ENCODE peak calls at places on chromosome 1, in seven cellular contexts. Y is GM12891, U is H1, X is K562, P is HepG2, Z is GM12878, V is SK-N-SH. D is an unnamed sample.

GRCh38 chr1:44881011-44881632 is 38.1 kb upstream of the PTCH2 start:
- DNase-seq in U (no peak), Z (no peak), P (no peak), Y (no peak), V (peak), X (no peak), D (no peak)

GRCh38 chr1:9121891-9122409 is 7.0 kb downstream of the GPR157 start:
- DNase-seq in X (no peak), V (no peak), P (no peak), Z (peak), U (no peak), Y (no peak), D (no peak)

GRCh38 chr1:8660455-8660854 is 157.0 kb downstream of the RERE start:
- DNase-seq in V (peak), P (no peak), Y (no peak), X (peak), U (no peak), Z (no peak), D (no peak)

GRCh38 chr1:54297596-54298283 is 97.8 kb downstream of the MRPL37 start:
- DNase-seq in U (no peak), X (no peak), V (peak), P (no peak), Z (no peak), Y (no peak), D (no peak)

GRCh38 chr1:37318490-37318889 is 155.9 kb upstream of the ZC3H12A start:
- DNase-seq in X (no peak), U (no peak), V (no peak), P (no peak), Z (no peak), Y (no peak), D (no peak)

GRCh38 chr1:118914379-118915161 is 73.6 kb downstream of the TBX15 start:
- DNase-seq in Y (no peak), Z (peak), U (no peak), P (peak), V (no peak), X (no peak), D (no peak)

GRCh38 chr1:78279051-78279450 is 211.7 kb upstream of the PTGFR start:
- DNase-seq in Z (no peak), V (no peak), P (no peak), X (no peak), U (no peak), Y (no peak), D (no peak)

GRCh38 chr1:183244466-183244865 is 58.4 kb downstream of the LAMC2 start:
- DNase-seq in P (no peak), V (no peak), Z (no peak), Y (no peak), X (no peak), U (no peak), D (no peak)

GRCh38 chr1:21511579-21512522 is 2.6 kb downstream of the ALPL start:
- DNase-seq in Z (no peak), P (no peak), U (no peak), X (no peak), V (no peak), Y (no peak), D (no peak)

GRCh38 chr1:109306832-109307362 is at the start of gene MYBPHL:
- DNase-seq in Z (no peak), U (no peak), V (no peak), Y (no peak), P (no peak), X (peak), D (no peak)

GRCh38 chr1:230768903-230769570 is 21.8 kb downstream of the CAPN9 start:
- DNase-seq in X (no peak), Y (no peak), V (no peak), U (no peak), Z (no peak), P (no peak), D (no peak)

GRCh38 chr1:5660141-5660935 is 331.9 kb downstream of the NPHP4 start:
- DNase-seq in V (no peak), Y (no peak), U (no peak), P (no peak), X (no peak), Z (no peak), D (no peak)

GRCh38 chr1:115239148-115239820 is 98.8 kb downstream of the NGF start:
- DNase-seq in P (no peak), V (no peak), U (no peak), Y (no peak), Z (no peak), X (no peak), D (no peak)

GRCh38 chr1:2980073-2980791 is 41.0 kb upstream of the ACTRT2 start:
- DNase-seq in X (no peak), U (no peak), Y (no peak), Z (no peak), P (no peak), V (no peak), D (no peak)

GRCh38 chr1:15090373-15090772 is 63.2 kb upstream of the TMEM51 start:
- DNase-seq in U (peak), Z (no peak), Y (peak), V (no peak), P (peak), X (no peak), D (no peak)

GRCh38 chr1:159222075-159222865 is 17.6 kb downstream of the ACKR1 start:
- DNase-seq in Y (no peak), P (no peak), X (no peak), V (no peak), U (no peak), Z (no peak), D (no peak)

DNA sequence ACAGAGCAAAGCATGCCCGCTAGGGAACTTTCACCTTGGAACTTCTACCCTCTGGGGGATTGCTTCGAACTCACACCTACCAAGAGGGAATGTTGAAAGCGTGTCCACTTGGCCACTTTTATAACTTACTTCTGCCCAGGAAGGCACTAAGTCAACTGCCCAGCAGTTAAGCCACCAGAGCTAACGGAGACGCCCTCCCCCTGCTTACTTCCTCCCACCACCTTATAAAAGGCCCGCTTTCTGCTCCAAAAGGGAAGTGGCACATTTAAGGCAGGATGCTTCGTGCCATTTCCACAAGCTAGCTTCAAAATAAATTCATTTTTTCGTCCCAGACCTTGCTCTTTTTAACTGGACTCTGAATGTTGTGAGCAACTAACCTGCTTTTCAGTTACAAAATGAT is 3.2 kb upstream of the AK2 start:
- DNase-seq in V (no peak), X (no peak), Y (no peak), Z (no peak), P (no peak), U (no peak), D (no peak)
- TF ChIP-seq TAF1 in V (no peak), X (no peak), Y (no peak), Z (no peak), P (no peak), U (no peak), D (no peak)

GRCh38 chr1:55490556-55490955 is 275.4 kb upstream of the USP24 start:
- DNase-seq in U (no peak), X (no peak), Z (no peak), P (no peak), V (no peak), Y (no peak), D (no peak)
- TF ChIP-seq TAF1 in U (no peak), X (no peak), Z (no peak), P (no peak), V (no peak), Y (no peak), D (no peak)

GRCh38 chr1:163170975-163171676 is 31.6 kb downstream of the RGS5 start:
- DNase-seq in X (peak), V (no peak), Y (no peak), P (no peak), Z (no peak), U (no peak), D (no peak)
- TF ChIP-seq TAF1 in X (no peak), V (no peak), Y (no peak), P (no peak), Z (no peak), U (no peak), D (no peak)

GRCh38 chr1:11498956-11499824 is 20.2 kb downstream of the DISP3 start:
- DNase-seq in Z (no peak), U (peak), Y (no peak), X (peak), V (no peak), P (no peak), D (no peak)

GRCh38 chr1:11493972-11494655 is 15.2 kb downstream of the DISP3 start:
- DNase-seq in U (no peak), Y (no peak), V (no peak), Z (no peak), X (no peak), P (no peak), D (no peak)

GRCh38 chr1:11496551-11497080 is 17.7 kb downstream of the DISP3 start:
- DNase-seq in P (no peak), Z (no peak), U (no peak), X (no peak), Y (no peak), V (no peak), D (no peak)

GRCh38 chr1:11492235-11492634 is 13.3 kb downstream of the DISP3 start:
- DNase-seq in P (no peak), X (no peak), V (no peak), U (no peak), Y (no peak), Z (no peak), D (no peak)

GRCh38 chr1:11495579-11495978 is 16.6 kb downstream of the DISP3 start:
- DNase-seq in X (no peak), P (no peak), U (no peak), Z (no peak), V (no peak), Y (no peak), D (no peak)
- TF ChIP-seq TAF1 in X (no peak), P (no peak), U (no peak), Z (no peak), V (no peak), Y (no peak), D (no peak)